ENCODE peak calls at places on chromosome 20, in four cellular contexts. Q is K562, A is H1, O is HepG2. S is an unnamed sample.

GRCh38 chr20:20864346-20865096 is 152.1 kb upstream of the RALGAPA2 start:
- DNase-seq in Q (no peak), O (peak), A (no peak), S (peak)

GRCh38 chr20:59668926-59669325 is 64.6 kb downstream of the PHACTR3 start:
- DNase-seq in A (no peak), Q (no peak), O (no peak), S (no peak)

GRCh38 chr20:48818031-48818370 is 9.8 kb downstream of the PREX1 start:
- DNase-seq in O (no peak), A (no peak), Q (no peak), S (no peak)

GRCh38 chr20:21234816-21235215 is 68.3 kb upstream of the XRN2 start:
- DNase-seq in O (no peak), A (no peak), Q (no peak), S (no peak)

GRCh38 chr20:59004493-59004762 is 2.6 kb downstream of the CTSZ start:
- DNase-seq in A (no peak), Q (no peak), O (no peak), S (no peak)

GRCh38 chr20:24027229-24027628 is 38.6 kb upstream of the GGTLC1 start:
- DNase-seq in Q (no peak), O (no peak), A (no peak), S (no peak)

GRCh38 chr20:54514020-54514607 is 38.7 kb downstream of the DOK5 start:
- DNase-seq in A (no peak), Q (no peak), O (peak), S (no peak)

GRCh38 chr20:12012241-12013222 is 94.8 kb downstream of the BTBD3 start:
- DNase-seq in A (peak), O (peak), Q (peak), S (peak)

GRCh38 chr20:33862709-33863403 is 51.7 kb downstream of the CHMP4B start:
- DNase-seq in A (peak), Q (peak), O (peak), S (peak)

GRCh38 chr20:5621305-5621704 is 128.9 kb upstream of the SHLD1 start:
- DNase-seq in O (no peak), Q (no peak), A (no peak), S (no peak)

GRCh38 chr20:61684583-61685235 is 381.0 kb downstream of the TAF4 start:
- DNase-seq in A (no peak), O (no peak), Q (no peak), S (no peak)

GRCh38 chr20:20076297-20077065 is 24.1 kb downstream of the CFAP61 start:
- DNase-seq in A (no peak), Q (no peak), O (no peak), S (no peak)

GRCh38 chr20:53925651-53926401 is 144.6 kb downstream of the BCAS1 start:
- DNase-seq in Q (no peak), A (no peak), O (no peak), S (no peak)

GRCh38 chr20:53513489-53514298 is 79.9 kb downstream of the ZNF217 start:
- DNase-seq in A (no peak), Q (no peak), O (peak), S (no peak)

GRCh38 chr20:44435630-44436335 is 39.9 kb upstream of the TTPAL start:
- DNase-seq in Q (no peak), O (peak), A (no peak), S (no peak)

GRCh38 chr20:23118144-23118543 is 32.0 kb upstream of the CD93 start:
- DNase-seq in Q (no peak), O (no peak), A (no peak), S (no peak)

GRCh38 chr20:59148713-59149493 is 14.7 kb upstream of the ZNF831 start:
- DNase-seq in O (no peak), Q (no peak), A (no peak), S (no peak)

GRCh38 chr20:11918280-11918952 is 723 bp downstream of the BTBD3 start:
- DNase-seq in A (no peak), O (no peak), Q (no peak), S (no peak)

DNA sequence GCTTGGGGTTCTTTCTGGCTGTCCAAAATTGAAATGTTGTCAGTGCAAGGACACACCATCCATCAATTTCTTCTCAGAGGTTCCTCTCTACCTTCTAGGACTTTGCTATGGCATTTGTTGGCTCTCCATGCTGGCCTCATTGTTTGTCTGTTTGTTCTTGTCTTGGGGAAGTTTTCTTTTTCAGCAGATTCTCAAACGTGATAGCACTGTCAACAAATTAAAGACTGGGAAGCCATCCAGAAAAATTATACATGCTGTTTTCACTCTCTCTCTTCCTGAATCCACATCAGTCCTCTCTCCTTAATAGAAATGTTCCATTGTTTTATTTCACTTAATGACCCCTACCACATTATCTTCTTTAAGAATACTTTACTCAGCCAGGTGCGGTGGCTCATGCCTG is 130.4 kb downstream of the PCSK2 start:
- DNase-seq in A (no peak), Q (no peak), O (no peak), S (no peak)
- TF ChIP-seq CHD2 in A (no peak), Q (no peak), O (no peak), S (no peak)

DNA sequence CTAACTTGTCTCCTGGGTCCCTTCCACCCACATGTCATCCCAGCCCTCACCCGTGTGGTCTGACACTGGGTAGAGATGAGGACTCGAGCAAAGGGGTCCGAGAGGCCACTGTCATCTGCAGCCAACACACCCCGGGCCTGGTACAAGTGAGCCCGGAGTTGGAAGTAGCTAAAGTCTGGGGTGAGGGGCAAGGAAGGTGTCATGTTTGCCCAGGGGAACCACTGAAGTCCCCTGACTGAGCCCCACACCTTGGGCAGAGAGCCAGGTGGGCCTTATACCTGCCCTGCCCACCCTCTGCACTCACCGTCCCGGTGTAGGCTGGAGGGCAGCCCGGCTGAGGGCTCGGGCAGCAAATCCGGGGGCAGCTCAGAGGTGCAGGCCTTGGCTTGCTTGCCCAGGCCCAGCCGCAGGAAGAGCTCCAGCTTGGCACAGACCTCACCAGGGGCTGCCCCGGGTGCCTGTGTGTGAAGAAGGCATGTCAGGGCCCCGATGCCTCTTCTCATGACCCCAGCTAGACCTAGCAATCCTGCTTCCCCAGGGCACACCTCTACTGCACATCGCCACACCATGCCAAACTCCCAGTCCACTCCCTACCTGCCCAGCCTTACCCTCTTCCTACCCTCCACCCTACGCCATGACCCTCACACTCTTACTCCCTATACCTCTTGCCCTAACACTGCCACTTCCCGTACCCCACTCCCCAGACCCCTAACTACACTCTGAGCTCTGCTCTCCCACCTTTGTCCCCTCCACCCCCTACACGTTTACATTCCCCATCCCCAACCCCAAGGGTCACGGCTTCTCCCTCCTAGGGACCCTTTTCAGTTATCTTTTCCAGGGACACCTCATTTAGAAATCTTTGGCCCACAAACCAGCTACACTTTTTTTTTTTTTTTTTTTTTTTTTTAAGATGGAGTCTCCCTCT is 31.7 kb upstream of the SPAG4 start:
- DNase-seq in Q (peak), A (no peak), O (no peak), S (no peak)
- TF ChIP-seq JUN in Q (no peak), A (no peak), O (no peak), S (no peak)

GRCh38 chr20:63518946-63519764 is 1.4 kb upstream of the PPDPF start:
- DNase-seq in O (no peak), Q (no peak), A (no peak), S (no peak)

GRCh38 chr20:63518351-63518861 is 2.2 kb upstream of the PPDPF start:
- DNase-seq in A (no peak), O (no peak), Q (no peak), S (no peak)

GRCh38 chr20:63520939-63521601 is 505 bp downstream of the PPDPF start:
- DNase-seq in A (no peak), O (peak), Q (peak), S (peak)

GRCh38 chr20:63520594-63520938 is at the start of gene PPDPF:
- DNase-seq in Q (peak), O (no peak), A (peak), S (peak)

GRCh38 chr20:63519765-63520593 is 586 bp upstream of the PPDPF start:
- DNase-seq in Q (peak), A (no peak), O (no peak), S (peak)
- TF ChIP-seq CHD2 in Q (no peak), A (no peak), O (no peak), S (no peak)

GRCh38 chr20:1254307-1254706 is 11.8 kb upstream of the SNPH start:
- DNase-seq in Q (no peak), A (no peak), O (no peak), S (no peak)

GRCh38 chr20:1255675-1256074 is 10.4 kb upstream of the SNPH start:
- DNase-seq in Q (peak), O (no peak), A (no peak), S (no peak)

GRCh38 chr20:1247689-1248088 is 18.4 kb upstream of the SNPH start:
- DNase-seq in A (no peak), Q (no peak), O (no peak), S (no peak)

GRCh38 chr20:1252416-1252815 is 13.7 kb upstream of the SNPH start:
- DNase-seq in Q (no peak), O (no peak), A (no peak), S (no peak)
- TF ChIP-seq JUN in Q (no peak), O (no peak), A (no peak), S (no peak)

GRCh38 chr20:31705598-31706597 is 16.8 kb downstream of the BCL2L1 start:
- DNase-seq in O (peak), Q (no peak), A (no peak), S (no peak)

GRCh38 chr20:31707258-31707615 is 15.4 kb downstream of the BCL2L1 start:
- DNase-seq in O (no peak), A (no peak), Q (no peak), S (no peak)

GRCh38 chr20:31706607-31707257 is 15.9 kb downstream of the BCL2L1 start:
- DNase-seq in Q (peak), O (peak), A (no peak), S (peak)

GRCh38 chr20:31705191-31705590 is 17.5 kb downstream of the BCL2L1 start:
- DNase-seq in Q (no peak), A (no peak), O (no peak), S (no peak)

GRCh38 chr20:31704225-31705119 is 18.2 kb downstream of the BCL2L1 start:
- DNase-seq in A (no peak), O (peak), Q (no peak), S (peak)
- TF ChIP-seq CHD2 in A (no peak), O (no peak), Q (no peak), S (no peak)